ENCODE peak calls at places on chromosomes 1 and 21, in seven cellular contexts. O is body of pancreas, D is lung, M is esophagus squamous epithelium, R is right cardiac atrium, Y is GM06990, V is pancreas. J is an unnamed sample.

GRCh38 chr1:219659682-219660081 is 46.8 kb upstream of the ZC3H11B start:
- DNase-seq in O (no peak), D (no peak), M (no peak), R (no peak), Y (peak), V (no peak), J (no peak)

GRCh38 chr1:180911640-180912161 is 996 bp upstream of the KIAA1614 start:
- DNase-seq in O (no peak), D (no peak), M (no peak), R (peak), Y (no peak), V (no peak), J (no peak)

GRCh38 chr1:39352881-39353280 is 138.6 kb upstream of the BMP8A start:
- DNase-seq in O (no peak), D (no peak), M (no peak), R (no peak), Y (no peak), V (no peak), J (no peak)

GRCh38 chr1:174626031-174627020 is 178.6 kb downstream of the GPR52 start:
- DNase-seq in O (no peak), D (no peak), M (no peak), R (no peak), Y (no peak), V (no peak), J (no peak)

GRCh38 chr1:196698993-196699392 is 47.1 kb downstream of the CFH start:
- DNase-seq in O (no peak), D (no peak), M (no peak), R (no peak), Y (no peak), V (no peak), J (no peak)

GRCh38 chr1:76381450-76382108 is 307.0 kb downstream of the ST6GALNAC3 start:
- DNase-seq in O (no peak), D (no peak), M (no peak), R (no peak), Y (no peak), V (no peak), J (no peak)

GRCh38 chr1:166915941-166916340 is 39.9 kb upstream of the TADA1 start:
- DNase-seq in O (no peak), D (no peak), M (no peak), R (no peak), Y (no peak), V (no peak), J (no peak)

GRCh38 chr21:20020032-20020431 is 978.2 kb upstream of the NCAM2 start:
- DNase-seq in O (no peak), D (no peak), M (no peak), R (no peak), Y (no peak), V (no peak), J (no peak)

GRCh38 chr1:146007048-146007784 is 10.8 kb upstream of the TXNIP start:
- DNase-seq in O (peak), D (peak), M (no peak), R (no peak), Y (peak), V (peak), J (peak)

GRCh38 chr1:28822779-28823178 is 10.8 kb downstream of the OPRD1 start:
- DNase-seq in O (no peak), D (no peak), M (no peak), R (no peak), Y (no peak), V (no peak), J (no peak)

GRCh38 chr1:188463919-188464318 is 1635.2 kb downstream of the PLA2G4A start:
- DNase-seq in O (no peak), D (no peak), M (no peak), R (no peak), Y (no peak), V (no peak), J (no peak)

GRCh38 chr1:44423706-44424546 is 18.9 kb downstream of the RNF220 start:
- DNase-seq in O (peak), D (peak), M (no peak), R (peak), Y (no peak), V (peak), J (peak)

GRCh38 chr1:68347415-68347814 is 102.3 kb downstream of the RPE65 start:
- DNase-seq in O (no peak), D (peak), M (no peak), R (peak), Y (peak), V (no peak), J (no peak)

GRCh38 chr1:234611799-234612351 is 1.9 kb upstream of the IRF2BP2 start:
- DNase-seq in O (peak), D (no peak), M (no peak), R (peak), Y (peak), V (peak), J (no peak)

GRCh38 chr1:38990746-38991637 is at the start of gene AKIRIN1:
- DNase-seq in O (peak), D (peak), M (peak), R (peak), Y (peak), V (peak), J (peak)

GRCh38 chr1:12230549-12231275 is 882 bp downstream of the VPS13D start:
- DNase-seq in O (peak), D (peak), M (no peak), R (peak), Y (peak), V (peak), J (no peak)

GRCh38 chr1:175555266-175555665 is 188.1 kb downstream of the TNR start:
- DNase-seq in O (no peak), D (no peak), M (no peak), R (no peak), Y (no peak), V (no peak), J (no peak)

GRCh38 chr1:206839857-206840256 is 25.6 kb upstream of the IL20 start:
- DNase-seq in O (no peak), D (no peak), M (no peak), R (no peak), Y (no peak), V (no peak), J (no peak)

GRCh38 chr1:164637461-164638375 is 78.7 kb downstream of the PBX1 start:
- DNase-seq in O (peak), D (no peak), M (no peak), R (peak), Y (no peak), V (peak), J (no peak)

GRCh38 chr1:68136187-68136586 is 85.8 kb upstream of the DIRAS3 start:
- DNase-seq in O (no peak), D (no peak), M (no peak), R (no peak), Y (no peak), V (no peak), J (no peak)

GRCh38 chr1:208030320-208031091 is 119.6 kb upstream of the CD34 start:
- DNase-seq in O (no peak), D (peak), M (no peak), R (peak), Y (no peak), V (no peak), J (no peak)

GRCh38 chr1:8170059-8170835 is 144.1 kb upstream of the ERRFI1 start:
- DNase-seq in O (peak), D (no peak), M (no peak), R (peak), Y (peak), V (peak), J (no peak)

GRCh38 chr1:100076744-100077143 is 56.0 kb downstream of the SASS6 start:
- DNase-seq in O (no peak), D (no peak), M (no peak), R (no peak), Y (peak), V (no peak), J (no peak)

GRCh38 chr1:100076319-100076718 is 56.4 kb downstream of the SASS6 start:
- DNase-seq in O (no peak), D (no peak), M (no peak), R (no peak), Y (no peak), V (no peak), J (no peak)

GRCh38 chr1:100074604-100075395 is 57.9 kb downstream of the SASS6 start:
- DNase-seq in O (no peak), D (no peak), M (no peak), R (peak), Y (no peak), V (no peak), J (no peak)

GRCh38 chr1:100075773-100076172 is 57.0 kb downstream of the SASS6 start:
- DNase-seq in O (no peak), D (no peak), M (no peak), R (no peak), Y (peak), V (no peak), J (no peak)

DNA sequence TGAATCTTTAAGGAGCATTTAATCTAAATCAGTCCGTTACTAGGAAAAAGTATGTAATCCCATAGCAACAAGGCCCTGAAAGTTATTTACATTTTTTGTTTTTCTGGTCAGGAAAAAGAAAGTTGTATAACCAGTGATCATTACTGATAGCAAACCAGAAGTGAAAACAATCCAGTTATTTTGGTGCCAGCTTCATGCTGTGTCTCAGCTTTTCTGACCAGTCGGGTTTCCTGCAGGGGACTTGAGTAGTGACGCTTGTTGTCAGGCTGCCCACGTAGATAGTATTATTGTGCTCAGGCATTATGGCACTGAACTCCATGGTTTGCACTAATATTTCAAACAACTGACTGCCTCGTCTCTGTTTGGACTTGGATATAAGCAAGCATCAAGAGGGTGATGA is 55.2 kb downstream of the SASS6 start:
- DNase-seq in O (no peak), D (no peak), M (no peak), R (peak), Y (peak), V (no peak), J (no peak)
- H3K4me3 ChIP-seq in O (no peak), D (no peak), M (no peak), R (no peak), Y (peak), V (no peak), J (no peak)

GRCh38 chr1:225655509-225656258 is 2.8 kb upstream of the ENAH start:
- DNase-seq in O (peak), D (peak), M (no peak), R (peak), Y (no peak), V (peak), J (no peak)

GRCh38 chr1:225654688-225655508 is 2.0 kb upstream of the ENAH start:
- DNase-seq in O (no peak), D (no peak), M (no peak), R (no peak), Y (no peak), V (no peak), J (no peak)

GRCh38 chr1:225653463-225654276 is 747 bp upstream of the ENAH start:
- DNase-seq in O (peak), D (peak), M (no peak), R (peak), Y (peak), V (peak), J (no peak)

GRCh38 chr1:225652726-225653462 is at the start of gene ENAH:
- DNase-seq in O (peak), D (peak), M (no peak), R (peak), Y (peak), V (peak), J (peak)

GRCh38 chr1:225654277-225654597 is 1.3 kb upstream of the ENAH start:
- DNase-seq in O (no peak), D (no peak), M (no peak), R (no peak), Y (no peak), V (no peak), J (no peak)
- H3K4me3 ChIP-seq in O (no peak), D (no peak), M (peak), R (peak), Y (no peak), V (no peak), J (no peak)

GRCh38 chr1:226654508-226655124 is 84.5 kb downstream of the ITPKB start:
- DNase-seq in O (no peak), D (no peak), M (no peak), R (no peak), Y (no peak), V (no peak), J (no peak)
- H3K4me3 ChIP-seq in O (no peak), D (no peak), M (no peak), R (no peak), Y (peak), V (no peak), J (peak)

GRCh38 chr1:46802901-46803574 is 4.2 kb downstream of the CYP4B1 start:
- DNase-seq in O (no peak), D (no peak), M (no peak), R (no peak), Y (no peak), V (no peak), J (no peak)
- H3K4me3 ChIP-seq in O (no peak), D (no peak), M (peak), R (no peak), Y (no peak), V (no peak), J (no peak)

DNA sequence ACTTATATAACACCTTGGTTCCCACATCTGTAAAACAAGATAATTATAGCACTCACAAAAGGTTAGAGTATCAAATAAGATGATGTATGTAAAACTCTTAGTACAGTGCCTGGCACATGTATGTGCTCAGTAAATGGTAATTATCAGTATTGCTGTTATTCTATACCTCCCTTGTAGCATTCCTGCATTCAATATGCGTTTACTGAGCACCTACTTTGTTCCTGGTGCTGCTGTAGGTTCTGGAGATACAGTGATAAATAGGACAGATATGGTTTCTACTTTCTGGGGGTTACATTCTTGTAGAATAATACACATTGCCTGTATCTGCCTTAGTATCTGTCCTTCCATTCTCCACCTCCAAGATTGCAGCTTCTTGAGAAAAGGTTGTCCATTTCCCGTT is 1.2 kb upstream of the SSR2 start:
- DNase-seq in O (no peak), D (no peak), M (no peak), R (no peak), Y (no peak), V (no peak), J (no peak)
- H3K4me3 ChIP-seq in O (no peak), D (no peak), M (no peak), R (no peak), Y (no peak), V (no peak), J (no peak)

J was measured in Jurkat, Clone E6-1.